ENCODE peak calls at places on chromosomes 7 and 10, in nine cellular contexts. T is NCI-H774; H is cardiac muscle cell; Y is skeletal muscle cell; K is mucosa of gallbladder; M is SK-N-MC; R is fibroblast of mammary gland; E is cardiac fibroblast; N is CD4-positive, alpha-beta T cell. Z is an unnamed sample.

GRCh38 chr10:97508342-97508741 is 9.6 kb downstream of the UBTD1 start:
- DNase-seq in T (no peak), H (peak; percentile 67), Y (no peak), K (no peak), M (no peak), R (peak; percentile 64), E (peak; percentile 74), N (no peak), Z (no peak)

GRCh38 chr7:155918720-155919399 is 106.6 kb upstream of the SHH start:
- DNase-seq in T (no peak), H (peak; percentile 80), Y (peak; percentile 86), K (peak; percentile 91), M (no peak), R (peak; percentile 73), E (peak; percentile 74), N (no peak), Z (no peak)

GRCh38 chr7:7164590-7164989 is 17.8 kb upstream of the C1GALT1 start:
- DNase-seq in T (no peak), H (no peak), Y (no peak), K (no peak), M (no peak), R (no peak), E (no peak), N (no peak), Z (no peak)

GRCh38 chr10:132946311-132946710 is 3.9 kb upstream of the CFAP46 start:
- DNase-seq in T (no peak), H (no peak), Y (no peak), K (no peak), M (no peak), R (no peak), E (no peak), N (no peak), Z (no peak)

GRCh38 chr10:122149138-122149606 is 121.9 kb upstream of the BTBD16 start:
- DNase-seq in T (no peak), H (peak; percentile 80), Y (no peak), K (no peak), M (no peak), R (peak; percentile 63), E (peak; percentile 41), N (no peak), Z (no peak)

GRCh38 chr7:38374507-38374906 is 101.1 kb upstream of the TARP start:
- DNase-seq in T (no peak), H (peak; percentile 64), Y (no peak), K (peak; percentile 38), M (no peak), R (peak; percentile 52), E (peak; percentile 62), N (no peak), Z (no peak)

GRCh38 chr7:134502463-134502862 is 24.9 kb upstream of the AKR1B10 start:
- DNase-seq in T (no peak), H (peak; percentile 85), Y (peak; percentile 47), K (peak; percentile 65), M (no peak), R (peak; percentile 84), E (peak; percentile 84), N (no peak), Z (no peak)

GRCh38 chr10:98833550-98833949 is 386.8 kb upstream of the HPS1 start:
- DNase-seq in T (no peak), H (no peak), Y (no peak), K (no peak), M (no peak), R (no peak), E (no peak), N (no peak), Z (no peak)

GRCh38 chr10:74208081-74208480 is 57.1 kb downstream of the ADK start:
- DNase-seq in T (peak; percentile 87), H (no peak), Y (no peak), K (no peak), M (no peak), R (no peak), E (no peak), N (no peak), Z (peak; percentile 75)

GRCh38 chr10:113895018-113895417 is 40.6 kb downstream of the NHLRC2 start:
- DNase-seq in T (no peak), H (peak; percentile 39), Y (peak; percentile 29), K (no peak), M (no peak), R (peak; percentile 63), E (peak; percentile 73), N (no peak), Z (no peak)

GRCh38 chr10:44569193-44570091 is 184.5 kb upstream of the CXCL12 start:
- DNase-seq in T (no peak), H (peak; percentile 94), Y (peak; percentile 79), K (no peak), M (no peak), R (peak; percentile 88), E (peak; percentile 97), N (no peak), Z (no peak)

GRCh38 chr10:5906651-5907050 is 16.6 kb downstream of the FBH1 start:
- DNase-seq in T (no peak), H (no peak), Y (no peak), K (no peak), M (no peak), R (no peak), E (peak; percentile 11), N (no peak), Z (no peak)

GRCh38 chr7:25255603-25256320 is 27.5 kb upstream of the NPVF start:
- DNase-seq in T (no peak), H (no peak), Y (no peak), K (no peak), M (no peak), R (no peak), E (no peak), N (no peak), Z (no peak)

GRCh38 chr7:139893999-139894398 is 64.9 kb downstream of the TBXAS1 start:
- DNase-seq in T (no peak), H (no peak), Y (no peak), K (no peak), M (no peak), R (no peak), E (no peak), N (no peak), Z (peak; percentile 15)

GRCh38 chr10:101070098-101070497 is 8.3 kb downstream of the KAZALD1 start:
- DNase-seq in T (no peak), H (no peak), Y (no peak), K (no peak), M (no peak), R (peak; percentile 27), E (no peak), N (no peak), Z (no peak)

GRCh38 chr10:60031664-60032063 is 125.3 kb upstream of the CCDC6 start:
- DNase-seq in T (no peak), H (no peak), Y (peak; percentile 8), K (no peak), M (no peak), R (peak; percentile 57), E (peak; percentile 40), N (no peak), Z (no peak)

GRCh38 chr7:79176859-79177477 is 276.5 kb downstream of the MAGI2 start:
- DNase-seq in T (peak; percentile 33), H (peak; percentile 61), Y (peak; percentile 11), K (peak; percentile 13), M (peak; percentile 32), R (peak; percentile 61), E (peak; percentile 70), N (no peak), Z (peak; percentile 61)

GRCh38 chr10:101018118-101018599 is 12.8 kb downstream of the PDZD7 start:
- DNase-seq in T (no peak), H (no peak), Y (no peak), K (no peak), M (no peak), R (no peak), E (peak; percentile 46), N (no peak), Z (no peak)

GRCh38 chr7:111476586-111477293 is 85.6 kb downstream of the IMMP2L start:
- DNase-seq in T (no peak), H (no peak), Y (no peak), K (no peak), M (no peak), R (no peak), E (no peak), N (no peak), Z (no peak)

GRCh38 chr10:79444243-79445119 is 943 bp downstream of the ZCCHC24 start:
- DNase-seq in T (no peak), H (peak; percentile 75), Y (no peak), K (peak; percentile 34), M (no peak), R (peak; percentile 70), E (peak; percentile 64), N (peak; percentile 26), Z (no peak)

GRCh38 chr7:2698581-2699288 is 10.7 kb downstream of the AMZ1 start:
- DNase-seq in T (no peak), H (no peak), Y (no peak), K (no peak), M (no peak), R (no peak), E (no peak), N (peak; percentile 72), Z (peak; percentile 21)

GRCh38 chr7:47488969-47489342 is 93.0 kb downstream of the TNS3 start:
- DNase-seq in T (no peak), H (no peak), Y (no peak), K (no peak), M (no peak), R (no peak), E (no peak), N (no peak), Z (no peak)

GRCh38 chr7:131924857-131925256 is 368.4 kb upstream of the PODXL start:
- DNase-seq in T (no peak), H (no peak), Y (no peak), K (no peak), M (no peak), R (no peak), E (no peak), N (no peak), Z (no peak)

GRCh38 chr10:124626759-124627380 is 117.3 kb downstream of the FAM53B start:
- DNase-seq in T (no peak), H (no peak), Y (no peak), K (peak; percentile 58), M (no peak), R (no peak), E (no peak), N (peak; percentile 48), Z (no peak)

GRCh38 chr10:93821051-93821772 is 63.5 kb downstream of the LGI1 start:
- DNase-seq in T (no peak), H (peak; percentile 68), Y (peak; percentile 10), K (no peak), M (no peak), R (peak; percentile 54), E (peak; percentile 68), N (no peak), Z (no peak)

Z was measured in NCI-H187.